ENCODE peak calls at places on chromosome 18, in four cellular contexts. B is left ventricle myocardium inferior, Z is tibial artery, P is uterus. N is an unnamed sample.

GRCh38 chr18:40570615-40571014 is 1384.4 kb upstream of the PIK3C3 start:
- DNase-seq in Z (no peak), B (no peak), P (no peak), N (no peak)

GRCh38 chr18:32488078-32488477 is 17.4 kb upstream of the GAREM1 start:
- DNase-seq in Z (no peak), B (no peak), P (no peak), N (no peak)

GRCh38 chr18:2656237-2657042 is 914 bp downstream of the SMCHD1 start:
- DNase-seq in Z (peak), P (peak), B (peak), N (peak)

GRCh38 chr18:54150226-54150625 is 74.2 kb downstream of the MBD2 start:
- DNase-seq in P (no peak), Z (no peak), B (no peak), N (no peak)

GRCh38 chr18:10926565-10927194 is 222.7 kb downstream of the PIEZO2 start:
- DNase-seq in Z (no peak), P (no peak), B (no peak), N (no peak)

GRCh38 chr18:48805826-48806535 is 144.8 kb downstream of the SMAD7 start:
- DNase-seq in Z (peak), P (peak), B (peak), N (peak)

GRCh38 chr18:58532298-58532697 is 96.6 kb downstream of the ALPK2 start:
- DNase-seq in B (no peak), Z (no peak), P (no peak), N (no peak)

GRCh38 chr18:48676756-48677368 is 138.0 kb downstream of the CTIF start:
- DNase-seq in B (peak), P (peak), Z (peak), N (no peak)

GRCh38 chr18:63676526-63676925 is 14.8 kb upstream of the SERPINB3 start:
- DNase-seq in Z (no peak), P (no peak), B (no peak), N (no peak)

GRCh38 chr18:77749189-77749588 is 499.5 kb downstream of the GALR1 start:
- DNase-seq in Z (no peak), P (no peak), B (no peak), N (no peak)

GRCh38 chr18:77208969-77209368 is 40.7 kb upstream of the GALR1 start:
- DNase-seq in B (peak), P (no peak), Z (peak), N (no peak)

GRCh38 chr18:78873916-78874505 is 105.6 kb upstream of the SALL3 start:
- DNase-seq in P (no peak), B (no peak), Z (no peak), N (no peak)

GRCh38 chr18:12836551-12836950 is 47.5 kb downstream of the PTPN2 start:
- DNase-seq in P (no peak), B (no peak), Z (no peak), N (no peak)

GRCh38 chr18:74286106-74286856 is 5.5 kb downstream of the CYB5A start:
- DNase-seq in Z (no peak), B (no peak), P (no peak), N (no peak)

GRCh38 chr18:59885579-59886163 is 14.1 kb upstream of the PMAIP1 start:
- DNase-seq in Z (no peak), B (no peak), P (no peak), N (no peak)

GRCh38 chr18:32661486-32662299 is 111.1 kb downstream of the KLHL14 start:
- DNase-seq in Z (no peak), B (no peak), P (no peak), N (no peak)

GRCh38 chr18:9547767-9548166 is 66.6 kb downstream of the PPP4R1 start:
- DNase-seq in P (no peak), B (no peak), Z (no peak), N (no peak)

GRCh38 chr18:74945774-74946545 is 263.0 kb downstream of the PTGR3 start:
- DNase-seq in P (no peak), B (no peak), Z (no peak), N (no peak)

GRCh38 chr18:51525453-51526225 is 328.2 kb upstream of the MEX3C start:
- DNase-seq in P (no peak), B (no peak), Z (no peak), N (no peak)

GRCh38 chr18:48545690-48546365 is 7.0 kb downstream of the CTIF start:
- DNase-seq in P (peak), B (peak), Z (peak), N (peak)

GRCh38 chr18:13136689-13137040 is 81.9 kb upstream of the LDLRAD4 start:
- DNase-seq in B (peak), P (no peak), Z (no peak), N (no peak)

GRCh38 chr18:72089432-72089831 is 454.7 kb downstream of the CBLN2 start:
- DNase-seq in P (no peak), B (no peak), Z (no peak), N (no peak)

GRCh38 chr18:72086421-72086820 is 457.7 kb downstream of the CBLN2 start:
- DNase-seq in Z (no peak), P (no peak), B (no peak), N (no peak)

DNA sequence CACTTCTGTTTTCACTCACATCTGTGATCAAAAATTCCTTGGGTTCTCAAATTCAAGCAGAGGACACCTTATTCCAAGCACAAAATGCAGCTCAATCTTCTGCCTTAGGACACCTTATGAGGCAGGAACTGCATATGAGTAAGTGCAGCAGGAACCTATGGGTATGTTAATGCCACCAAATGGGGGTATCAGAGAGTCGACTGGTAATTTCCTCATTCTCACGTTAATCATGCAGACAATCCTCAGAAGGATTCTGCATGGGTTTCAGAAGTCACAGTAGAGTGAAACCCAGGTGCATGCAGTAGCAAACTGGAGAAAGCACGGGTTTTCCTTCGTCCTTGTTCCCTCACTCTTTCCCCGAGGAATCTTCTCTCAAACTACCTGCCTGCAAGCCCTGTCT is 452.8 kb downstream of the CBLN2 start:
- DNase-seq in Z (no peak), P (no peak), B (no peak), N (no peak)
- H3K4me3 ChIP-seq in Z (no peak), P (no peak), B (no peak), N (no peak)

DNA sequence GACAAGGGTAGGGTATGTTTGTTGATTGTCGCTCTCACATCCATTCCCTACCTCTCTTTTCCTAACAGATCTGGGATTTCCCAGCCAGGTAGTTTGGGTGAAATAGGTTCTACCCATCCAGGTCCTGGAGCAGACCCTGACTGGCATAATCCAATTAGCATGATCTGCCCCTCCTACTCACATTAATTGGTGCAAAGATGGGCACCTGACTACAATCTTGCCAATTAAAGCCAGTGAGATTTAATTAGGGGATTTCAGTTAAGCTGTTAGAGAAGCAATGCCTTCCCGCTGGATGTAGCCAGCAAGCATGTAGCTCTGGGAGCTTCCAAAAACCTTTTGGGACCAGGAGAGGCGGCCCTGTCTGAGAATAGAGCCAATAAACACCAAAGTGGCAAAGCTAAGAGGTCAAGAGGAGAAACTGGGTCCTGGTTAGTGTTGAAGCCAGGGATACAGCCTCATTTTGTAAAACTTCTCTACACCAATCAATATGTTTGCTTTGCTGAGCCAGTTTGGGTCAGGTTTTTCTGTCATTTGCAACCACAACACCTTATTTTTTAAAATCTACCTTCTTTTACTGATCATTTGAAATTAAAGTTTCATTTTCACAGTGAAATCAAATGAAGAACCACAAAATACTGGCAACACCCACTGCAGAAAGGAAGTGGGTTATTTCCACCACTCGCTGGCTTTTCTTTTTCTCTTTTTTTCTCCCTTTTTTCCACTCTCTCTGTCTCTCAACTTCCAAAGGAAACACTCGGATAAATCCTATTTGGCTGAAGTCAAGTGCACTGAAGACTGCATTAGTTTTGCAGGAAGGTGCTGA is 3.2 kb upstream of the TTC39C start:
- DNase-seq in P (no peak), B (no peak), Z (no peak), N (no peak)
- H3K27ac ChIP-seq in P (no peak), B (no peak), Z (no peak), N (no peak)

GRCh38 chr18:68725341-68725740 is 10.4 kb upstream of the TMX3 start:
- DNase-seq in Z (no peak), B (no peak), P (no peak), N (no peak)

GRCh38 chr18:68722807-68723206 is 7.9 kb upstream of the TMX3 start:
- DNase-seq in P (no peak), B (no peak), Z (no peak), N (no peak)

GRCh38 chr18:68724021-68724420 is 9.1 kb upstream of the TMX3 start:
- DNase-seq in B (no peak), P (no peak), Z (no peak), N (no peak)

GRCh38 chr18:68723539-68723938 is 8.6 kb upstream of the TMX3 start:
- DNase-seq in Z (no peak), B (no peak), P (no peak), N (no peak)

DNA sequence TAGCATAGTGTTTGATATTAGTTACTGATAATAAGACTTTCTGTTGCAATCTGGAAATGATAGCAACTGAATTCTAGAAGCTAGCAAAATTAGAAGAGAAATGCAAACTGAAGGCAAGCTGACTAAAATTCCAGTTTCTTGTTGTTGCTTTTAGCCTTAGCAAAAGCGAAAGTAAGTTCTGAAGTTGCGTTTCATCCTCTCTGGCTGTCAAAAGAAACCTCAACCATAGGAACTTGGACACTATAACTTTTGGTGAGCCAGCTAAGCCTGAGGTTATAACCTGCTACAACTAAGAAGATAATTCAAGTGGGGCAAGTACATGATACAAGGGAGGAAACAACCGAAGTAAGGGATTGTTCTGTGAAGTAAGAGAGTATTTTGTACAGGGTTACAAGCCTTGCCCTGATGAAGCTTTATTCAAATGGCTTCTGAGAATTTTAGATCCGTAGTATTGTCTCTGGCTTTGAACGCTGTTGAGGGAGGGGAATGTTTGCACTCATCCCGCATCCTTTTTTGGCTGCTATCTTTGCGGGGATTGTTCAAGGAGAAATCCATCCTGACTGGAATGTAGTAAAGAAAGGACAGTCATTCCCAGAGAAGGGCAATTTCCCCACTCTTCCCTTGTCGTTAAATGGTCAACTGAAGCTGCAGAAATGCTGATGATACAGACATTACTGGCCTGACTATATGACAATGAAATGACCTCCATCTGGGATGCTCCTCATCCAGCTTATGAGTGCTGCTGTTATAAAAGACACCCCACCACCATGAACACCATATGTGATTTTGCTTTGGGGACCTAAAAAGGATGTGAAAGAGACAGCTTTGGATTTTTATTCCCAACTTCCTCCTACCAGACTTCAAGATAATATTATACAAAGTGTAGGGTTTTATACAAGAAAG is 7.0 kb upstream of the TMX3 start:
- DNase-seq in P (no peak), Z (no peak), B (no peak), N (no peak)
- H3K4me3 ChIP-seq in P (peak), Z (peak), B (peak), N (peak)

DNA sequence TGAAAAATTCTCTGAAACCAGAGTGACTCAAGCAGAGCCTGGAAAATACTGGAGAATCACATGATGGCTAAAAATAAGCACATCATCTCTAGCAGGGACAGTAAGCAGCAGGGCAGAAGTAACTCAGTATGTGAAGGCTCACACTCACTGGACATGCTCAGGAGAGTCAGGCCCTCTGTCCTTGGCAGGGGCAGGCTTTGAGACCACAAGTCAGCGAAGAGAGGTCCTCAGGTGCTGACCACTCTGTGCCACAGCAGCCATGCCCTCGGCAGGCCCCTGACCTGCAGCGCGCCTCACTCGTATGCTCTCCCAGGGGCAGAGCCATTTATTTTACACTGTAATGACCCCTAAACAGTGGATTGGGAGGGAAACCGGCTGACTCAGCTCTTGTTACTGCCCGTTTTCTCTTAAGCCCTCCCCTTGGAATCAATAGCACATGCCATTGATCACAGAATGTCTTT is 76.8 kb downstream of the MAPRE2 start:
- DNase-seq in P (no peak), Z (no peak), B (no peak), N (no peak)
- H3K27ac ChIP-seq in P (peak), Z (peak), B (peak), N (peak)

GRCh38 chr18:260547-260946 is 7.3 kb downstream of the THOC1 start:
- DNase-seq in B (no peak), Z (no peak), P (no peak), N (no peak)
- H3K4me3 ChIP-seq in B (no peak), Z (no peak), P (no peak), N (no peak)

DNA sequence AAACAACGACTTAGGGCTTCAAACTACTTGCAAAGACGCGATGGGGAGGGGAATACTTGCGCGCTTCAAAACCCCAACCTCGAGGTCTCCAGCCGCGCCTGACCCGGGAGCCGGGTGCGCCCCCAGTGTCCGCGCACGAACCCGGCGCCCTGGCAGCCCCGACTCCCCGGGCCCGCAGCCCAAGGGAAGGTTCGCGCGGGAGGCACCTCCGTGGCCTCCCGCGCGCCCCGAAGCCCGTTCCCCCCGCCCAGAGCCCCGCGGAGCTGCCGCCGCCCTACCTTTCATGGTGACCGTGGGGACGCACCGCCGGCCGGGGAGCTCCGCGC is 308 bp downstream of the COLEC12 start:
- DNase-seq in P (no peak), Z (no peak), B (no peak), N (no peak)
- H3K27ac ChIP-seq in P (peak), Z (no peak), B (peak), N (no peak)

DNA sequence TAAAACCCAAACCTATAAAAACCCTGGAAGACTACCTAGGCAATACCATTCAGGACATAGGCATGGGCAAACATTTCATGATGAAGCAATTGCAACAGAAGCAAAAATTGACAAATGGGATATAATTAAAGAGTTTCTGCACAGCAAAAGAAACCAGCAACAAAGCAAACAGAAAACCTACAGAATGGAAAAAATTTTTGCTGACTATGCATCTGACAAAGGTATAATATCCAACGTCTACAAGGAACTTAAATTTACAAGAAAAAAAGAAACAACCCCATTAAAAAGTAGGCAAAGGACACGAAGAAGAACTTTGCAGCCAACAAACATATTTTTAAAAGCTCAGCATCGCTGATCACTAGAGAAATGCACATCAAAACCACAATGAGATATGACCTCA is 28.8 kb downstream of the ZBTB14 start:
- DNase-seq in Z (no peak), P (no peak), B (no peak), N (no peak)
- H3K4me3 ChIP-seq in Z (no peak), P (no peak), B (no peak), N (no peak)

DNA sequence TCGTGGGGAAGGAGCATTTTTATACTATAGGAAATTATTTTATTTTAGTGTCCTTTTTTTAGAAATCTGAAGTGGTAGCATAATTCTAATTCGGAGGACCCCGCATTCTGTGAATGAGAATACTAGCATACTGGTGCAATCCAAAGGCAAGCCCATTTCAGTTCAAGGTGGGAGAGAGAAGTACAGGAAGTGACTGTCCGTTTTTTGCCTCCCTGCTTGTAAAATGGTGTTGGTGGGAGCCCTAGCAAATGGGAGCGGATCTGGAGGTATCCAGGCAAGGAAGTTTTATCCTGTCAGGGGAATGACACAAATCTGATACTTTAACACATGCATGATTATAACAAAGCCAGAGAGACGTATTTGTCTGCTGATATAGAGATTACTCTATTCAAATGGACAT is 141.7 kb downstream of the ESCO1 start:
- DNase-seq in Z (no peak), P (no peak), B (no peak), N (no peak)
- H3K27ac ChIP-seq in Z (peak), P (no peak), B (peak), N (peak)

DNA sequence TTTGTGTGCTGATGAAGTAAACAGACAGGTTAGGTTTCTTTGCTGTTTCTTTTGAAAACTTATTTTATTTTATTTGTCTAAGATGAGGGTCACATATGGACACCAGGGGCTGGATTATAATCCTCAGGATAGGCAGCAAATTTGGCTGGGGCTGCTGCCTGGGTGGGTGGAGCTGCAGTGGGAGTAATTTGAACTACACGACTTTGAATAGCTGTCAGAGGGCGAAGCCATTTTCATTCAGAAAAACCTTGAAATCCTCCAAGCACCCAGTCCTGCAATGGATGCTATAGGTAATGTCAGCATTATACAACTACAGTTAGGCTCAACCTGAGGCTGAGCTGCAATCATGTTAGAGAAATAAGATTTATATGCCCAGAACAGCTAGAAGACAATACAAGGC is 16.6 kb downstream of the SETBP1 start:
- DNase-seq in Z (no peak), B (no peak), P (no peak), N (no peak)
- H3K4me3 ChIP-seq in Z (peak), B (peak), P (no peak), N (peak)

DNA sequence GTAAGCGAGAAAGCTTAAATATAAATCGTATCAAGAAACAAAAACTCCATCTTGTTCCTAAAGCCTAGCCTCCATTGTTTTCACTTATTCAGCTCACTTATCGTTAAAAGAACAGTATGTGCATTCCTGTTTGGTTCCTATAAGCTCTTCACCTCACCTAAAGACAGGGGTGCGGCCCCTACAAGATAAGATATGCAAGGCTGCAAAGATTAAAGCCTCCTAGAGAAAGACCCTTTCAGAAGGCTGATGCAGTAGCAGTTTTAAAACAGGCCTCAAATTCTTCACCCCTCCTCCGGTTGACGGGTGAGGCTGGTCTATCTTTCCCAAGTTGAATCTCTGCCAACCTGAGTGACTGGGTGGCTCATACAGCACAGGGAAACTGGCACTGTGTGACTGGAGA is 48.4 kb downstream of the LAMA1 start:
- DNase-seq in B (no peak), Z (no peak), P (no peak), N (no peak)
- H3K27ac ChIP-seq in B (no peak), Z (no peak), P (no peak), N (no peak)